ENCODE peak calls at places on chromosomes 1 and 21, in four cellular contexts. K, A, C and Y are unnamed samples.

GRCh38 chr1:7478797-7479499 is 292.1 kb upstream of the VAMP3 start:
- DNase-seq in K (no peak), A (no peak), C (no peak), Y (no peak)

GRCh38 chr1:209106237-209106741 is 477.2 kb upstream of the CAMK1G start:
- DNase-seq in K (no peak), A (no peak), C (no peak), Y (no peak)

GRCh38 chr1:33096358-33097005 is 15.5 kb downstream of the AZIN2 start:
- DNase-seq in K (no peak), A (no peak), C (no peak), Y (no peak)

GRCh38 chr21:37915516-37915915 is 741 bp downstream of the KCNJ6 start:
- DNase-seq in K (no peak), A (no peak), C (no peak), Y (peak)

GRCh38 chr1:150281221-150281757 is 1.1 kb upstream of the CIART start:
- DNase-seq in K (no peak), A (peak), C (no peak), Y (peak)

GRCh38 chr21:17578162-17578561 is 34.5 kb downstream of the BTG3 start:
- DNase-seq in K (no peak), A (no peak), C (no peak), Y (no peak)

GRCh38 chr1:213457097-213457680 is 406.1 kb downstream of the RPS6KC1 start:
- DNase-seq in K (no peak), A (no peak), C (no peak), Y (no peak)

GRCh38 chr1:247291835-247292561 is 36.1 kb downstream of the VN1R5 start:
- DNase-seq in K (no peak), A (peak), C (no peak), Y (no peak)

GRCh38 chr1:244599937-244600350 is 53.0 kb upstream of the DESI2 start:
- DNase-seq in K (peak), A (peak), C (peak), Y (no peak)

GRCh38 chr1:30856260-30856790 is 52.2 kb downstream of the SDC3 start:
- DNase-seq in K (no peak), A (no peak), C (no peak), Y (no peak)

GRCh38 chr1:107501081-107501605 is 360.3 kb downstream of the NTNG1 start:
- DNase-seq in K (no peak), A (no peak), C (no peak), Y (no peak)

GRCh38 chr1:8544644-8545043 is 226.7 kb downstream of the SLC45A1 start:
- DNase-seq in K (no peak), A (no peak), C (no peak), Y (no peak)

GRCh38 chr1:119924948-119925898 is 28.9 kb upstream of the ADAM30 start:
- DNase-seq in K (no peak), A (no peak), C (no peak), Y (no peak)

GRCh38 chr21:36909901-36910561 is 56.4 kb downstream of the HLCS start:
- DNase-seq in K (peak), A (no peak), C (peak), Y (no peak)

GRCh38 chr1:178937770-178938169 is 66.9 kb upstream of the ANGPTL1 start:
- DNase-seq in K (no peak), A (no peak), C (no peak), Y (no peak)

GRCh38 chr21:16071082-16071481 is 341.3 kb downstream of the USP25 start:
- DNase-seq in K (no peak), A (no peak), C (no peak), Y (no peak)

GRCh38 chr1:36845802-36846201 is 188.5 kb downstream of the GRIK3 start:
- DNase-seq in K (no peak), A (no peak), C (no peak), Y (no peak)

GRCh38 chr1:205343431-205344009 is 13.2 kb downstream of the KLHDC8A start:
- DNase-seq in K (no peak), A (no peak), C (no peak), Y (peak)

GRCh38 chr21:31366825-31367224 is 22.8 kb upstream of the TIAM1 start:
- DNase-seq in K (peak), A (no peak), C (no peak), Y (no peak)

GRCh38 chr1:89821322-89822108 is 683 bp downstream of the LRRC8D start:
- DNase-seq in K (no peak), A (peak), C (peak), Y (no peak)

GRCh38 chr1:232519186-232519585 is 110.7 kb downstream of the SIPA1L2 start:
- DNase-seq in K (no peak), A (no peak), C (no peak), Y (no peak)

GRCh38 chr1:226061793-226062557 is 541 bp upstream of the H3-3A start:
- DNase-seq in K (no peak), A (peak), C (peak), Y (peak)

GRCh38 chr1:16215882-16216753 is 3.7 kb upstream of the ARHGEF19 start:
- DNase-seq in K (peak), A (peak), C (peak), Y (peak)

GRCh38 chr1:185244015-185244747 is 72.9 kb downstream of the IVNS1ABP start:
- DNase-seq in K (no peak), A (no peak), C (no peak), Y (no peak)

GRCh38 chr21:39518845-39519205 is 67.1 kb downstream of the SH3BGR start:
- DNase-seq in K (no peak), A (no peak), C (no peak), Y (no peak)

GRCh38 chr1:199422206-199422605 is 605.3 kb upstream of the NR5A2 start:
- DNase-seq in K (peak), A (no peak), C (no peak), Y (peak)

GRCh38 chr1:220696863-220697231 is 6.7 kb downstream of the C1orf115 start:
- DNase-seq in K (no peak), A (no peak), C (no peak), Y (no peak)

GRCh38 chr21:15437873-15438272 is 291.9 kb upstream of the USP25 start:
- DNase-seq in K (no peak), A (no peak), C (no peak), Y (no peak)

GRCh38 chr1:201475121-201475520 is 6.1 kb upstream of the PHLDA3 start:
- DNase-seq in K (no peak), A (no peak), C (peak), Y (no peak)

GRCh38 chr1:201479331-201479730 is 10.3 kb upstream of the PHLDA3 start:
- DNase-seq in K (no peak), A (no peak), C (no peak), Y (no peak)

GRCh38 chr1:201473296-201473695 is 4.3 kb upstream of the PHLDA3 start:
- DNase-seq in K (no peak), A (no peak), C (no peak), Y (no peak)

GRCh38 chr1:201475915-201476669 is 7.1 kb upstream of the PHLDA3 start:
- DNase-seq in K (no peak), A (no peak), C (no peak), Y (no peak)

GRCh38 chr1:201476670-201477344 is 7.8 kb upstream of the PHLDA3 start:
- DNase-seq in K (no peak), A (no peak), C (no peak), Y (no peak)
- TF ChIP-seq FOSL1 in K (no peak), A (no peak), C (no peak), Y (no peak)

DNA sequence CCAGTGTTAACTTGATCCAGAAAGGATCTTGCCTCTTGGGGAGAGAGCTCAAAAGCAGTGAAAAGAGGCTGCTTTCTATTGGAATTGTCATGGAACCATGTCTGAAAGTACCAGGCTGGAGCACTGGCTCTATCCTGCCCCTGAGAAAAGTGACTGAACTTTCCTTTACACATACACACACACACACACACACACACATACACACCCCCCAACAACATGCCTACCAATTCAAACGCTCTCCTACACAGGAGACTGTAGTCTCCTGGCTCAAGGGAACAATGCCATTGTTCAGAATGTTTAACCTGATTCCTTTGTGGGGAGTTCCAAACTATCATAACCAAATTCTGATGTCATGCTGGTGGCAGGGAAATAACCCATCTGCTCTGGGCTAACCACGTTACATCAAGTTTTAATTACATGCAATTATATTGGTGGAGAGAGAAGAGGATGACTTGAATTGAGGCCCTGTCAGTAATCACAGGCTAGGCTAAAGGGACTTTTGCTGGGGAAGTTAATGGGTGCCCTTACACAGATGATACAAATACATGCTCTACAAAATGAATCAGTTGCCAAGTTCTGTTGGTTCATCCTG is 52.3 kb upstream of the DUSP10 start:
- DNase-seq in K (no peak), A (no peak), C (no peak), Y (no peak)
- TF ChIP-seq ATF3 in K (no peak), A (no peak), C (no peak), Y (no peak)

GRCh38 chr1:67148516-67149178 is 13.9 kb upstream of the C1orf141 start:
- DNase-seq in K (no peak), A (peak), C (no peak), Y (no peak)
- TF ChIP-seq FOSL1 in K (no peak), A (no peak), C (no peak), Y (no peak)

DNA sequence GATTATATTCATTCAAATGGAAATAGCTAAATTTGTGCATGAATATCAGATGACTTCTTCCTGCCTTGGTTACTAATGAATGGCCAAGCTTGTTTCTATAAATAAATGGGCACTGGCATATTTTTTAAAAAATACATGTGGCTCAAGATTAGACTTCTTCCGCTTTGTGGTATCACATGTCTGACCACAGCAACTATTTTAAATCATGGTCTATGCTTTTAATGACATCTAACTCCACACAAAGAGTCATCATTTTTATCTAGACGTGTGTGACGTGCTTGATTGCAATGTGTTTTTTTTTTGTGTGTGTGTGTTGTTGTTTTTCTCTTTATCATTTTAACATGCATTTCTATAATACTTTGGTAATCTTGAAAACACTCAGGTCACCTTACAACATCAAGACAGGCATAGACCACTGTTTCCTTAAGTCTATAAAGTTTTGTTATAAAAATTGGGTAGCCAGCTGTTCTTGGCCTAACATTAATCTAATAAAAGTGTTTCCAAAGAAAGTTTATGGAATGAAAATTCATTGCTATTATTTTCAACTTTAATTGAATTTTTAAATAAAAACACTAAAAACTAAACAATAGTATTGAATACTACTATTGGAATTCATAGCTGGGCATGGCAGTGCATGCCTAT is 29.5 kb downstream of the RGS1 start:
- DNase-seq in K (no peak), A (no peak), C (no peak), Y (no peak)
- TF ChIP-seq ATF3 in K (no peak), A (no peak), C (no peak), Y (no peak)

GRCh38 chr1:114723457-114723856 is 6.9 kb upstream of the NRAS start:
- DNase-seq in K (no peak), A (no peak), C (no peak), Y (no peak)

GRCh38 chr1:114725230-114725629 is 8.7 kb upstream of the NRAS start:
- DNase-seq in K (no peak), A (no peak), C (no peak), Y (no peak)

GRCh38 chr1:114720492-114720891 is 3.9 kb upstream of the NRAS start:
- DNase-seq in K (no peak), A (no peak), C (peak), Y (no peak)

GRCh38 chr1:114719424-114719787 is 2.8 kb upstream of the NRAS start:
- DNase-seq in K (no peak), A (no peak), C (no peak), Y (no peak)

DNA sequence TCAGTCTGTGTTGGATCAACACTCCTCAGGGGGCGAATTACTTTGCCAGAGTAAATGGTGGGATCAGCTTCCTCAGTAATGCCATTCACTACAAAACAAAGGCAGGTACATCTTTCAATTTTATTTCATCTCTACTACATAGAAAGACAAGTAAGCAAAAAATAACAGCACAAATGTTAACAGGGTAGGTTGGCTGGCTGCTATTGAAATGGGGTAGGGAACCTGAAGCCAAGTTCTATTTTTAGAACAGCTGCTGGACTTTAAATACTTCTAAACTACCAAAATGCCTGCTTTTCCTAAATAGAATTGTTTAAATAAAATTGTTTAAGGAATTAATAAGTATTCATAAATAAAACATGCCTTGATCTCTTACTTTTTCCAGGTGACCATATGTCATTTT is 7.3 kb upstream of the NRAS start:
- DNase-seq in K (no peak), A (no peak), C (no peak), Y (no peak)
- TF ChIP-seq FOSL1 in K (no peak), A (no peak), C (no peak), Y (no peak)

DNA sequence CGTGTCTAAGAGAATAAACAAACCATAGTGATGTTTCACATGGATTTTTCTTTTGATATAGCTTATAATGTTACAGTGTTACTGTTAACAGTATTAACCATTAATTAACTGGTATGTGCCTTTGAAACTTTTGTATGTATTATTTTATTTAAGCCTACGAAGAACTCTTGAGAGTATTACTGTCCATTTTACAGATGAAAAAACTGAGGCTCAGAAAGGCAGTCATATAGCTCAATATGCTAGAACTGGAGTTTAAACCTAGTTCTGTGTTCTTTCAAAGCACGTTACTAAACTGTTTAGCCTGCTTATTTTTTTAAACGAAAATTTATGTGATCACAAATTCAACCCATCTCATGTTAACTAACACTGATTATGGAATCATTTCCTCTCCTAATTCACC is 83.5 kb downstream of the POU2F1 start:
- DNase-seq in K (no peak), A (no peak), C (no peak), Y (no peak)
- TF ChIP-seq ATF3 in K (no peak), A (no peak), C (no peak), Y (no peak)

DNA sequence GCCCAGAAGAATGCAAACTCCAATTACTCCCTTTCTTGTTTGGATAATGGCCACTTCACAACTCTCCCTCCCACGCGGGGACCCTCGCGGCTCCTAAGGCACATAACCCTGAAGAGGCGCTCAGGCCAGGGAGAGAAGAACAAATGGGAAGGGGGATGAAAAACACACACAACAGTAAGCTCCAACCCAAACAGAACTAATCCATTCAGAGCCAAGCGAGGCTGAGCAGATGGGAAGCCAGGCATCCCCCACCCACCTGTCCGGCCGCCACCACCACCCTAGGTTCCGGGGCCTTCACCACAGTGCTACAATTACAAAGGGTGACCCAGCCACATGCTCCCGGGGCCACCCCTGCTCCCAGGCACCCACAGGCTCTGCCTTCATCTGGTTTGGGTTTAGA is 101.5 kb downstream of the MRPL37 start:
- DNase-seq in K (no peak), A (no peak), C (peak), Y (no peak)
- TF ChIP-seq FOSL1 in K (no peak), A (no peak), C (no peak), Y (no peak)

DNA sequence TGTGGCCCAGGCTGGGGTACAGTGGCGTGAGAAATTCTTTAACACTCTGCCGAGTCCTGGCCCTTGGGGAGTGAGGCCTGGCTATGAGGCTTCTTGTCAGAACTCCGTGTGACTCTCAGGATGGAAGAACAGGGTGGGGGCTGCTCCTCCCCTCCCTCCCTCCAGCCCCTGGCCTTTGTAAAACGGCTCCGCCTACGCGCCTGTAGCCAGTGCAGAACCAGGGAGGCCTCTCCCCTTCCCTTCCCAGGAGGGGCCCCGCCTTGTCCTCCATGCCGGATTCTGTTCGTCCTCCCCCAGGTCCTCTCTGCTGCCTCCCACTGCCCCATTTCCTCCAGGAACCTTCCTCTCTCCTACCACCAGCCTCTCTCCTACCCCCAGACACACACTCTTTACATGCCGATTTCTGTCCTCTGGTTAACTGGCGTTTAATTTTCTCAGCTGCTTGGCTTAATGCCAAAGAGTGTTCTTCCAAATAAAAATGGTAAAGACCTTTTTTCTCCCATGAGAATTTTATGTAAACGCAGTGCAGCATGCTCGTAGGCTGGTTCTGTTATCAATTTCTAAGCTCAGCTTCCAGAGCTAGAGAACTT is 21.0 kb downstream of the PDE9A start:
- DNase-seq in K (no peak), A (peak), C (no peak), Y (peak)
- TF ChIP-seq ATF3 in K (no peak), A (no peak), C (no peak), Y (no peak)